ENCODE peak calls at places on chromosomes 3 and 15, in seven cellular contexts. T is neuronal stem cell, D is IMR-90, X is H9, W is mesendoderm, G is mesenchymal stem cell, U is H1. B is an unnamed sample.

GRCh38 chr3:37768107-37768809 is 93.4 kb upstream of the CTDSPL start:
- DNase-seq in W (peak), D (peak), T (no peak), X (no peak), G (peak), U (no peak), B (peak)

GRCh38 chr3:10557783-10558373 is 52.5 kb upstream of the ATP2B2 start:
- DNase-seq in X (peak), D (peak), U (peak), W (no peak), G (no peak), T (no peak), B (no peak)

GRCh38 chr15:73832657-73833056 is 40.7 kb upstream of the TBC1D21 start:
- DNase-seq in W (peak), U (no peak), D (no peak), T (no peak), G (no peak), X (no peak), B (no peak)

GRCh38 chr3:25592510-25592968 is 72.2 kb downstream of the TOP2B start:
- DNase-seq in W (peak), G (peak), T (no peak), D (peak), U (no peak), X (no peak), B (peak)

GRCh38 chr15:71802770-71803169 is 7.6 kb upstream of the NR2E3 start:
- DNase-seq in G (no peak), D (no peak), W (peak), T (no peak), X (peak), U (peak), B (no peak)

GRCh38 chr3:177451940-177452484 is 254.7 kb upstream of the TBL1XR1 start:
- DNase-seq in X (no peak), T (no peak), D (peak), G (peak), W (no peak), U (no peak), B (peak)

GRCh38 chr15:81339851-81340250 is 15.9 kb upstream of the STARD5 start:
- DNase-seq in D (no peak), G (no peak), W (no peak), T (no peak), X (no peak), U (no peak), B (no peak)

GRCh38 chr3:79953591-79954105 is 185.8 kb upstream of the ROBO1 start:
- DNase-seq in D (no peak), U (no peak), W (no peak), T (no peak), X (no peak), G (no peak), B (no peak)

GRCh38 chr15:78343431-78343830 is 3.3 kb downstream of the CRABP1 start:
- DNase-seq in D (no peak), G (no peak), X (no peak), T (no peak), W (no peak), U (no peak), B (no peak)

GRCh38 chr15:100159436-100159835 is 182.3 kb downstream of the ADAMTS17 start:
- DNase-seq in T (no peak), U (no peak), X (no peak), G (no peak), D (no peak), W (no peak), B (no peak)

GRCh38 chr3:86973440-86973839 is 17.5 kb downstream of the VGLL3 start:
- DNase-seq in U (no peak), X (no peak), T (no peak), W (peak), G (peak), D (peak), B (peak)

GRCh38 chr15:30962079-30962478 is 29.3 kb downstream of the MTMR10 start:
- DNase-seq in T (no peak), W (no peak), X (no peak), D (no peak), G (no peak), U (no peak), B (no peak)

GRCh38 chr15:101608182-101608581 is 44.0 kb downstream of the TM2D3 start:
- DNase-seq in X (no peak), W (peak), T (no peak), G (no peak), D (no peak), U (no peak), B (no peak)

GRCh38 chr15:69265347-69265955 is 33.3 kb upstream of the PAQR5 start:
- DNase-seq in D (peak), G (peak), X (no peak), T (no peak), W (peak), U (no peak), B (peak)

GRCh38 chr3:143041901-143042300 is 40.5 kb downstream of the U2SURP start:
- DNase-seq in G (no peak), T (no peak), W (no peak), X (no peak), D (no peak), U (no peak), B (no peak)
- H4K8ac ChIP-seq in G (no peak), T (no peak), W (no peak), X (no peak), D (no peak), U (no peak), B (no peak)

DNA sequence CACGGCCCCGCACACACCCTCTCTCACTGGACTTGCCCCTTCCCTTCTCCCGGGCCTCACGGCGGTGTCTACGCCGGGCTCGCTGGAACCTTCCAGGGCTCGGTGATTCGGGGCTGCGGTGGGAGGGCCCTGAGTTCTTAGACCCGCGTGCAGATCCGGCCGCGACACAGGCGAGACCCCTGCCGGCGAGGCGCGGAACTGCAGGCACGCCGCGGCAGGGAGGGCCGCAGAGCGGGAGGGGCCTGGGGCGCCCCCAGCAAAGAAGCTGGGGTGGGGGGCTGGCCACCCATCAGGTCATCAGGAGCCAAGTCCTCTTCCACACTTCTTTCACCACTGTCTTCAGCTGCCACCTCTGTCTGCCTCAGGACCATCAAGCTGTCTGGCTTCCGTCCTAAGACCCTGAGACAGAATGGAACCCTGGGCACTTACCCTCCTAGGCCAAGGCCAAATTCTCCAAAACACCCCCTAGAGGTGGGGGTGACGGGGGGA is 164.5 kb downstream of the XXYLT1 start:
- DNase-seq in U (peak), T (peak), X (peak), G (peak), W (peak), D (peak), B (peak)
- H2BK120ac ChIP-seq in U (no peak), T (no peak), X (no peak), G (peak), W (no peak), D (peak), B (no peak)

GRCh38 chr3:13115616-13115910 is 42.3 kb upstream of the IQSEC1 start:
- DNase-seq in U (no peak), X (no peak), D (no peak), W (no peak), G (no peak), T (no peak), B (no peak)
- H4K8ac ChIP-seq in U (no peak), X (no peak), D (no peak), W (no peak), G (no peak), T (no peak), B (no peak)

DNA sequence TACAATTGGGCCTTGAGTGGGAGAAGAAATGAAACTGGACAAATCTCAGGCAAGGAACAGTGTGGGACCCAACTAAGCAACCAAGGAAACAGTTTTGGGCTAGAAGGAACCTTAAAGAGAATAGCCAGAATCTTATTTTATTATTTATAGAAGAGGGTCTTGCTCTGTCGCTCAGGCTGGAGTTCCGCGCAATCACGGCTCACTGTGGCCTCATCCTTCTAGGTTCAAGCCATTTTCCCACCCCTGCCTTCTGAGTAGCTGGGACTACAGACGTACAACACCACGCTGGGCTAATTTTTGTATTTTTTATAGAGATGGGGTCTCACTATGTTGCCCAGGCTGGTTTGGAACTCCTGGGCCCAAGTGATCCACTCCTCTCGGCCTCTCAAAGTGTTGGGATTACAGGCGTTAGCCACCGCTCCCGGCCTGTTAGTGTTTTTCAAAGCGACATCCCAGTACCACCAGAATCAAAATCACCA is 734 bp upstream of the WDR76 start:
- DNase-seq in T (no peak), U (no peak), W (no peak), G (no peak), D (no peak), X (no peak), B (no peak)
- H2BK120ac ChIP-seq in T (no peak), U (no peak), W (no peak), G (no peak), D (no peak), X (no peak), B (no peak)

GRCh38 chr3:155517907-155518306 is 224.4 kb upstream of the STRIT1 start:
- DNase-seq in D (no peak), T (no peak), X (no peak), W (no peak), G (no peak), U (no peak), B (no peak)

GRCh38 chr3:155512175-155512866 is 218.8 kb upstream of the STRIT1 start:
- DNase-seq in U (no peak), T (no peak), X (no peak), G (no peak), D (no peak), W (no peak), B (peak)

GRCh38 chr3:155512867-155513261 is 219.4 kb upstream of the STRIT1 start:
- DNase-seq in W (no peak), T (no peak), D (no peak), X (no peak), U (no peak), G (no peak), B (no peak)

GRCh38 chr3:155519081-155519480 is 225.6 kb upstream of the STRIT1 start:
- DNase-seq in X (no peak), T (no peak), W (no peak), U (no peak), G (no peak), D (no peak), B (no peak)

DNA sequence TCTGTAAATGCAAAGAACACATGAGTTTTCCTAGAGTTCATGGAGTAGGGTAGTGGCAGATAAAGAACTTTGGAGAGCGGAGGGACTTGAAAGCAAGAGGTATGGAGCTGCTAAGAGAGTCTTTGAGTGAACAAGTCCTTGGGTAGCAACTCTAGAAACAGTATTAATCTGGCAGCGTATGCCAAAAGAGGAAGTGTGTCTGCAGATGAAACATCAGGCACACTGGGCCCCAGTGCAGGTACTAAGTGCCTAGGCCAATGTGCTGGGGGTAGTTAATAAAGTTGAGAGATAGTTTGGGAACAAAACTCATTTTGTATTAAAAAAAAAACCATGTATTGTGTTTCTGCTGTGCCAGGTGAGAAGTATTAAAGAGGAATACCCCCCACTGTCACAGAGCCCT is 223.0 kb upstream of the STRIT1 start:
- DNase-seq in X (no peak), G (no peak), D (no peak), W (no peak), T (no peak), U (no peak), B (no peak)
- H4K8ac ChIP-seq in X (no peak), G (no peak), D (no peak), W (no peak), T (no peak), U (no peak), B (no peak)

GRCh38 chr3:48217449-48217848 is 5.8 kb upstream of the CAMP start:
- DNase-seq in U (no peak), T (no peak), W (no peak), X (no peak), G (no peak), D (no peak), B (no peak)

GRCh38 chr3:48215876-48216275 is 7.4 kb upstream of the CAMP start:
- DNase-seq in D (no peak), W (no peak), U (no peak), G (no peak), X (no peak), T (no peak), B (no peak)

GRCh38 chr3:48215466-48215865 is 7.8 kb upstream of the CAMP start:
- DNase-seq in U (no peak), X (no peak), W (no peak), T (no peak), D (peak), G (peak), B (no peak)

GRCh38 chr3:48215019-48215418 is 8.3 kb upstream of the CAMP start:
- DNase-seq in U (no peak), X (no peak), G (no peak), T (no peak), D (no peak), W (no peak), B (no peak)

DNA sequence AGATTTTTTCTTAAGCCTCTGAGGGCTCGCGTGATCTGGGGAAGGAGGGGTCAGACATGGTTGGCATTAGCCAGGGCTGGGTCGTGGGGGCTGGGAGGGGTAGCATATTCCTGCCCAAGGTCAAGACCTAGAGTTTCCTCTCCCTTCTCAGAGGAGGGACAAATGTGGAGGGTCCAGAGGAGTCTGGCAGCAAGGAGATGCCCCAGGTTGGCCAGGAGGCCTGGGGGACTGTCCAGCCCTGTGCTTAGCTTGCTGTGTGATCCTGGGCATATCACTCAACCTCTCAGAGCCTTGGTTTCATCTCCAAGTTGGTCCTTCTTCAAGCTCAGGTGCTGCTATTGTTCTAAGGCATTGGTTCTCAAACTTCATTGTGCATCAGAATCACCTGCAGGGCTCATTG is 9.1 kb upstream of the CAMP start:
- DNase-seq in X (no peak), D (no peak), W (no peak), G (no peak), T (no peak), U (no peak), B (no peak)
- H2BK120ac ChIP-seq in X (no peak), D (no peak), W (no peak), G (no peak), T (no peak), U (no peak), B (no peak)

GRCh38 chr15:70659662-70660061 is 103.7 kb downstream of the UACA start:
- DNase-seq in X (no peak), U (no peak), G (no peak), W (no peak), T (no peak), D (no peak), B (no peak)
- H4K8ac ChIP-seq in X (no peak), U (no peak), G (no peak), W (no peak), T (no peak), D (no peak), B (no peak)

GRCh38 chr3:132840201-132840700 is 118.0 kb upstream of the NPHP3 start:
- DNase-seq in X (no peak), U (no peak), D (no peak), T (no peak), W (no peak), G (no peak), B (no peak)
- H2BK120ac ChIP-seq in X (no peak), U (no peak), D (no peak), T (no peak), W (no peak), G (no peak), B (no peak)

DNA sequence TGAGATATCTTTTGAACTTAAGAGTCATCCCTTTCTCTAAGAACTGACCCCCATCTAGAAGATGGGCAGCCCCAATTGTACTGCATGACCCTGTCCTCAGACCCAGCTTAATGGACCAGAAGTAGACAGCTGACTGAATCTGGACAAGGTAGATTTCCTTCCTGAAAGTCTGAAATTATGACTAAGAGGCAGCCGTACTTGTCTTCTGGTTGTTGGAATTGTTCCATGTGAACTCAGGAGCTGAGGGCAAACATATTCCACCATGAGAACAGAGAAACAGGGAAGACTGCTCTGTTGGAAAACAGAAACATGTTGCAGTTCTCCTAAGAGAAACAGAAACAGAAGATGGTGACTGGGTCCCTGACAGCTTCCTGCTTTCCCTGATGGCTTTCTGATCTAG is 24.2 kb downstream of the POPDC2 start:
- DNase-seq in T (no peak), G (peak), W (no peak), D (peak), U (no peak), X (no peak), B (no peak)
- H4K8ac ChIP-seq in T (no peak), G (no peak), W (no peak), D (peak), U (no peak), X (peak), B (no peak)